ENCODE peak calls at places on chromosomes 12 and 14, in five cellular contexts. O is A549, M is SK-N-SH, V is IMR-90, I is K562. E is an unnamed sample.

GRCh38 chr14:105859717-105860614 is 333.6 kb downstream of the TMEM121 start:
- DNase-seq in O (no peak), M (no peak), V (no peak), I (no peak), E (no peak)

GRCh38 chr12:12714276-12715001 is 2.7 kb upstream of the CDKN1B start:
- DNase-seq in O (no peak), M (no peak), V (peak), I (no peak), E (no peak)

GRCh38 chr12:75890660-75891059 is 140.9 kb downstream of the PHLDA1 start:
- DNase-seq in O (no peak), M (no peak), V (no peak), I (no peak), E (no peak)

GRCh38 chr14:65432361-65432948 is 19.9 kb downstream of the FUT8 start:
- DNase-seq in O (no peak), M (no peak), V (no peak), I (no peak), E (no peak)

GRCh38 chr14:38951451-38951850 is 151.6 kb downstream of the SEC23A start:
- DNase-seq in O (no peak), M (no peak), V (peak), I (no peak), E (no peak)

GRCh38 chr12:49336645-49337584 is at the start of gene C1QL4:
- DNase-seq in O (peak), M (peak), V (peak), I (peak), E (no peak)

GRCh38 chr12:11673666-11674464 is 24.4 kb downstream of the ETV6 start:
- DNase-seq in O (no peak), M (no peak), V (peak), I (no peak), E (no peak)

GRCh38 chr14:31057701-31058364 is 31.7 kb upstream of the STRN3 start:
- DNase-seq in O (no peak), M (no peak), V (no peak), I (no peak), E (no peak)

GRCh38 chr12:76144253-76144564 is 59.7 kb upstream of the NAP1L1 start:
- DNase-seq in O (no peak), M (peak), V (peak), I (no peak), E (no peak)

GRCh38 chr12:58395056-58395455 is 453.7 kb downstream of the ATP23 start:
- DNase-seq in O (no peak), M (no peak), V (no peak), I (no peak), E (no peak)

GRCh38 chr14:104820669-104821228 is 19.8 kb downstream of the ZBTB42 start:
- DNase-seq in O (peak), M (peak), V (peak), I (peak), E (no peak)

GRCh38 chr14:23066368-23066767 is 9.0 kb upstream of the CDH24 start:
- DNase-seq in O (no peak), M (no peak), V (no peak), I (no peak), E (no peak)

GRCh38 chr12:84857809-84858208 is 54.8 kb downstream of the SLC6A15 start:
- DNase-seq in O (no peak), M (no peak), V (no peak), I (no peak), E (no peak)

DNA sequence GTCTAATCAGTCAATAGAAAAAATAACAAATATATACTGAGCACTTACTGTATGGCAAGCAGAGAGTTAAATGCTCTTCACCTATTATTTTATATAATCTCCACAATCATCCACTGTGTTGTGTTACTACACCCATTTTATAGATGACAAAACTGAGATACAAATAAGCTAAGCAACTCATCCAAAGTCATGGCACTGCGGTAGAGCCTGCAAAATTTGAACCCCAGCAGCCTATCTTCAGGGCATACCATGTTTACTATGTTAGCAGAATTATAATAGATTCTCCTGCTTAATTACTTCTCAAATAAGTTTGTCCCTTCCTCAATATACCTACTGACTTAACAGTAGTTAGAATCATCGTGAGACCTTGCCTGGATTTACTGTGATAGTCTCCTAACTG is 53.6 kb upstream of the PCED1B start:
- DNase-seq in O (no peak), M (no peak), V (no peak), I (no peak), E (no peak)
- TF ChIP-seq RFX5 in O (no peak), M (no peak), V (no peak), I (no peak), E (no peak)

DNA sequence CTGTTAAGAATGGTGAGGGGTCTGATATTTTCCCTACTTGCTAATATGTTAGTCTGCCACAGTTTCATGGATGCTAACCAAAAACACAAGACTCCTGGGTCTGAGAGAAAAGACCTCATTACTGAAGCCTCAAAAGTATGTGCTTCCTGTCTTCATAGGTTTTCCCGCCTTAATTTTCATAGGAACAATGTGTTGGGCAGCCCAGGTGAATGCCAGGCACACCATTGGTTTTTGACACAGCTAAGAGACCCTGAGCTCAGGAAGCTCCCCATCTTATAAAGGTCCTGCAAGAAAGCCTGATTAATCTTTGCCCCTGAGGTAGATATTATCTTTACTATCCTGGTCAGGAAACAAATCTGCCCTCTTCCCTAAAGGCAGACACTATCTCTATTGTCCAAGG is 464.1 kb downstream of the MDGA2 start:
- DNase-seq in O (no peak), M (no peak), V (no peak), I (no peak), E (no peak)
- TF ChIP-seq RFX5 in O (no peak), M (no peak), V (no peak), I (no peak), E (no peak)

GRCh38 chr12:131797588-131797934 is 30.6 kb upstream of the MMP17 start:
- DNase-seq in O (no peak), M (no peak), V (no peak), I (no peak), E (no peak)
- TF ChIP-seq RFX5 in O (no peak), M (no peak), V (no peak), I (no peak), E (no peak)

DNA sequence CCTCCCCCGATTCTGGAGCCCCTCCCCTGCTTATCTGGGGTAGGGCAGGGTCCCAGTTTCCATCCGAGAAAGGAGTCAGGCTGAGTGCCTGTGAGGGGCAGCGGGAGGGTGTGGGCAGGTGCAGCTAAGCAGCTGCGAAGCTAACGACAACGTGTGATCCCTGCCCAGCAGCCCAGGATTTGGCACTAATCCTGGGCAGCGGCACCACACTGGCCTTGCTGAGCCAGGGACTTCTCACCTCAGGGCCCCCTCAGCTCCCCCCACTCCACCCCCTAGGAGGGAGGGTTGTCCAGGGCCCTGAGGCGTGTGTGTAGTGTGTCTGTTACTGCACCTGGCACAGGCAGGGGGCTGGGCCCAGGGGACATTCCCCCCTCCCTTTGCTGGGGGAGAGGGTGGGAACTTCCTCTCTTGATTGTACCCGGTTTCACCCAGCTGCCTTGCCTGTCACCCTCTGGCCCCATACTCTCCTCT is 1.8 kb downstream of the SMIM41 start:
- DNase-seq in O (no peak), M (peak), V (no peak), I (no peak), E (no peak)
- TF ChIP-seq RFX5 in O (no peak), M (no peak), V (no peak), I (no peak), E (no peak)

DNA sequence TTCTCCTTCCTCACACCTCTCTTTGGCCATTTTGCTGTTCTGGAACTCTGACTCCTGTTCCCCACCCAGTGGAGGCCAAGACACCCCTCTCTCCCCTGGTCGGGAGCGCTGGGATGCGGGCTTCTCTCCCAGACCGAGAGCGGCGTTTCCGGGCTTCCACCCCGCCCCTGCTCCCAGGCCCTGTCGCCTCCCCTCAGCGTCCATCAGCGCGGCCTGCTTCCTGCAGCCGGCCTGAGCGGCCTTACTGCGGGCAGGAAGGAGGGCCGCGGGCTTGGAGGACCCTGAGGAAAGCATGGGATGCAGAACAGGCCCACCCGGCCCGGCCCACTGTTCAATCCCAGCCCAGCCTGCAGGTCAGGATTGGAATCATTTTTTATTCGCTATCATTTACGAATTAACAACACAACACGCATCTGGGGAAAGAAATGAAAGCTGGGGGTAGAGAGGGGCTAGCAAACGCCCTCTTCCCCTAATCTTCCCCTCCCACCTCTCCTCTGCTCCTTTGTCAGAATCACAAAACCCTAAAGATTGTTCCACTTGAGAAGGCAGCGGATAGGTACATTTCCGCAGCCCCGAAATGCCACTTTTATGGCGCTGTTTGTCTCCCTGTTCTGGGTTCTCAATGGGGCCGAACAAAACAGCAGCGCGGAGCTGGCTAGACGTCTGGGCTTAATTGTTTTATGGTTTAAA is 3.8 kb upstream of the HOXC8 start:
- DNase-seq in O (no peak), M (no peak), V (no peak), I (no peak), E (no peak)
- TF ChIP-seq RFX5 in O (no peak), M (no peak), V (no peak), I (no peak), E (no peak)

GRCh38 chr12:213527-213932 is 427 bp downstream of the SLC6A12 start:
- DNase-seq in O (no peak), M (no peak), V (no peak), I (no peak), E (no peak)
- TF ChIP-seq RFX5 in O (no peak), M (no peak), V (no peak), I (no peak), E (no peak)